ENCODE peak calls at places on chromosomes 6 and 20, in nine cellular contexts. Z is fibroblast of lung; X is CD8-positive, alpha-beta T cell; I is Peyer's patch; A is aorta; D is right atrium auricular region; Y is ovary; T is hepatocyte; L is naive thymus-derived CD4-positive, alpha-beta T cell. J is an unnamed sample. For H3K4me1 and H3K36me3, the result is how much of the 10 kb centered on the place peaks cover.

GRCh38 chr20:48722002-48722731 is 105.6 kb downstream of the PREX1 start:
- DNase-seq in D (peak), L (no peak), Z (peak), I (peak), X (no peak), A (peak), Y (no peak), T (no peak), J (no peak)

GRCh38 chr20:11296221-11296620 is 621.5 kb upstream of the BTBD3 start:
- DNase-seq in D (no peak), Y (no peak), X (no peak), T (no peak), A (no peak), Z (no peak), L (no peak), I (no peak), J (no peak)

GRCh38 chr6:2264932-2265331 is 19.5 kb upstream of the GMDS start:
- DNase-seq in X (no peak), Z (peak), D (no peak), T (no peak), I (no peak), A (no peak), Y (no peak), L (no peak), J (no peak)

GRCh38 chr6:22204153-22204552 is 92.7 kb downstream of the PRL start:
- DNase-seq in A (no peak), X (no peak), Z (no peak), Y (no peak), L (no peak), D (no peak), T (no peak), I (no peak), J (no peak)

GRCh38 chr6:54493138-54493537 is 184.9 kb downstream of the TINAG start:
- DNase-seq in D (no peak), I (no peak), Y (no peak), A (no peak), X (no peak), L (no peak), Z (peak), T (no peak), J (no peak)

GRCh38 chr20:59125332-59125731 is 38.3 kb upstream of the ZNF831 start:
- DNase-seq in T (no peak), D (no peak), Z (no peak), A (no peak), X (no peak), L (no peak), Y (no peak), I (no peak), J (no peak)

GRCh38 chr6:109743739-109744138 is 52.6 kb downstream of the FIG4 start:
- DNase-seq in X (no peak), L (no peak), I (no peak), D (no peak), Y (no peak), Z (peak), A (no peak), T (no peak), J (no peak)

GRCh38 chr6:48859562-48859961 is 603.5 kb downstream of the MMUT start:
- DNase-seq in I (no peak), A (no peak), Z (no peak), X (no peak), L (no peak), D (no peak), Y (no peak), T (no peak), J (no peak)

GRCh38 chr6:20704325-20704724 is 170.1 kb downstream of the CDKAL1 start:
- DNase-seq in A (no peak), L (no peak), X (no peak), Z (no peak), I (no peak), D (no peak), Y (no peak), T (no peak), J (no peak)

GRCh38 chr6:147941143-147941542 is 401.5 kb upstream of the SASH1 start:
- DNase-seq in Z (no peak), D (no peak), T (no peak), L (no peak), I (no peak), X (no peak), Y (no peak), A (no peak), J (no peak)

GRCh38 chr20:37575884-37576283 is 48.2 kb upstream of the BLCAP start:
- DNase-seq in Y (no peak), I (peak), T (no peak), L (no peak), D (no peak), A (no peak), X (no peak), Z (no peak), J (no peak)
- H3K4me1 ChIP-seq in Y (under half), I (under half), T (under half), L (under half), D (under half), A (under half), X (under half), Z (under half), J (under half)

GRCh38 chr6:160040527-160041264 is 71.8 kb downstream of the IGF2R start:
- DNase-seq in L (no peak), I (no peak), A (no peak), Z (no peak), Y (no peak), T (no peak), D (no peak), X (no peak), J (no peak)
- H3K36me3 ChIP-seq in L (half or more), I (half or more), A (under half), Z (under half), Y (under half), T (under half), D (under half), X (under half), J (under half)

GRCh38 chr20:41174373-41174772 is 37.0 kb downstream of the PLCG1 start:
- DNase-seq in A (peak), Y (peak), D (peak), L (no peak), I (peak), Z (no peak), X (peak), T (no peak), J (no peak)
- H3K4me1 ChIP-seq in A (under half), Y (under half), D (under half), L (under half), I (under half), Z (under half), X (under half), T (under half), J (under half)

DNA sequence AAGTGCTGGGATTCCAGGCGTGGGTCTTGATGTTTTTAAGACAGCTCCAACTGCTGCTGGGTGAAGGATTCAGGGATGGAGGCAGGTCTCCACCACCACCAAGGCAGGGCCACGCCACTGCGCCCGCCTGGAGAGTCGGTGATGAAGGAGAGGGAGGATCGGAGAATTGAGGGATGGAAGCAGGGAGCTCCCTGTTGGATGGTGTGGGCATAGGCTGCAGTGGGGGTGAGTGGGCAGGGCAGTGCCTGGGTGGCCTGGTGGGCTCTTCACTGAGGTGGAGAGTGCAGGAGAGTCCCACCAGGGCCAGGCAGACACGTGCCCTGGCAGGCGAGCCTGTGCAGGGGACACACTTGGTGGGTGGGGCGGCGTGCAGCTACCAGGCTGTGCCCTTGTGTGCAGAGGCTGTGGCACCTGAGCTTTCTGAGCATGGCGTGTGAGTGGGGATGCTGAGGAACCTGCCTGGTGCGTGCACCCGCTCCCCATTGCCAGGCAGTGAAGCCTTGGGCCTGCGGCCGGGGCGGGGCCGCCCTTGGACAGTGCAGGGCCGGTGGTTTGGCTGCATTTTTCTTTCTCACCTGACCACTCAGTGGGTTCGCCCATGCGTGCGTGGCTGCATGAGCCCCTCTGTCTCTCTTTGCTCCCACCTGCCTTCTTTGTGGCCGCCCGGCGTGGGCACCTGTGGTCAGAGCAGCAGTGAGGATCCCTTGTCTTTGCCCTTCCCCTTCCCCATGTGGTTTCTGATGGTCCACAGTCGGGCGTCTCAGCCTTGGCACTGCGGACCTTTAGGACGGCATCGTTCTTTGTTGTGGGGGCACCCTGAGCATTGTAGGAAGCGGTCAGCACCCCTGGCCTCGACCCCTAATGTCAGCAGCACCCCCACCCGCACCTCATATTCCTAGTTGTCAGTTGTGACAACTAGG is 11.3 kb downstream of the RBM38 start:
- DNase-seq in T (no peak), Z (no peak), Y (peak), I (no peak), A (peak), D (no peak), L (no peak), X (no peak), J (peak)
- H3K36me3 ChIP-seq in T (under half), Z (under half), Y (under half), I (under half), A (under half), D (half or more), L (half or more), X (half or more), J (half or more)

DNA sequence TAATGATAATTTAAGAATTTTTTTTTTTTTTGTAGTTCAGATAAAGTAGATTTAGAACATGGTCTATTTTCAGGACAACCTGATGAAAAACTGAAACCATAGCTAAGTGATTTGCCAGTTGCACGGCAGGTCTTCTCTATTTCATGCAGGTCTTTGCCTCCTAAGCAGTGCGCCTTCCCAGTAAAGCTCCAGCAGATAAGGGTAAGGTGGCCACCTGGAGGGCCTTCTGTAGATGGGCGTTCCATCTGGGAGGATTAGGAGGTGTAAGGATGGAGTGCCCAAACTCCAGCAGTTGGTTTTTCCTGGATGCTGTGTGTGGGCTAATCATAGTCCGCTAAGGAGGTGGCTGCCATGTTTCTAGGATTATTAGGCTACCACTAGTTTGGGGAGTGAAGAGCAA is 107.1 kb downstream of the ARID1B start:
- DNase-seq in Y (no peak), T (no peak), X (no peak), D (no peak), I (no peak), Z (no peak), L (no peak), A (no peak), J (no peak)
- H3K4me1 ChIP-seq in Y (under half), T (under half), X (half or more), D (under half), I (under half), Z (under half), L (under half), A (under half), J (under half)

GRCh38 chr6:30599625-30600324 is 17.3 kb downstream of the PPP1R10 start:
- DNase-seq in T (no peak), D (no peak), Y (no peak), A (no peak), X (no peak), L (no peak), I (no peak), Z (no peak), J (no peak)
- H3K36me3 ChIP-seq in T (under half), D (under half), Y (under half), A (under half), X (under half), L (half or more), I (under half), Z (under half), J (half or more)

GRCh38 chr6:119308994-119309657 is 40.4 kb downstream of the MAN1A1 start:
- DNase-seq in X (no peak), Z (peak), Y (no peak), A (no peak), T (no peak), L (no peak), I (no peak), D (no peak), J (no peak)
- H3K4me1 ChIP-seq in X (under half), Z (under half), Y (under half), A (under half), T (under half), L (under half), I (under half), D (under half), J (under half)